ENCODE peak calls at places on chromosomes 7 and 10, in five cellular contexts. A is HepG2, O is GM12878, F is K562, E is H1. C is an unnamed sample.

GRCh38 chr7:47617131-47617530 is 35.2 kb upstream of the TNS3 start:
- DNase-seq in A (no peak), O (no peak), F (no peak), E (no peak), C (no peak)

GRCh38 chr10:60388709-60389241 is 900 bp downstream of the ANK3 start:
- DNase-seq in A (no peak), O (no peak), F (no peak), E (no peak), C (no peak)

GRCh38 chr10:18601321-18601720 is 50.1 kb downstream of the NSUN6 start:
- DNase-seq in A (no peak), O (no peak), F (no peak), E (no peak), C (no peak)

GRCh38 chr10:11642558-11642957 is 31.1 kb upstream of the USP6NL start:
- DNase-seq in A (no peak), O (no peak), F (no peak), E (no peak), C (no peak)

GRCh38 chr7:88040694-88041093 is 106.6 kb downstream of the ADAM22 start:
- DNase-seq in A (no peak), O (no peak), F (no peak), E (no peak), C (peak; percentile 10)

GRCh38 chr10:131689486-131689885 is 211.3 kb upstream of the PPP2R2D start:
- DNase-seq in A (no peak), O (no peak), F (no peak), E (no peak), C (no peak)

GRCh38 chr7:23696916-23697441 is 13.0 kb upstream of the STK31 start:
- DNase-seq in A (peak; percentile 58), O (no peak), F (peak; percentile 78), E (peak; percentile 67), C (peak; percentile 61)

GRCh38 chr7:130721486-130722277 is 12.3 kb downstream of the KLF14 start:
- DNase-seq in A (peak; percentile 49), O (no peak), F (peak; percentile 77), E (no peak), C (peak; percentile 80)

GRCh38 chr7:90603346-90603745 is 7.2 kb downstream of the CDK14 start:
- DNase-seq in A (no peak), O (no peak), F (no peak), E (no peak), C (no peak)

GRCh38 chr7:49630513-49630912 is 142.9 kb upstream of the VWC2 start:
- DNase-seq in A (no peak), O (no peak), F (no peak), E (no peak), C (no peak)

GRCh38 chr7:40865441-40866233 is 730.8 kb downstream of the SUGCT start:
- DNase-seq in A (no peak), O (no peak), F (no peak), E (no peak), C (no peak)

GRCh38 chr10:24310104-24310503 is 101.2 kb downstream of the KIAA1217 start:
- DNase-seq in A (no peak), O (no peak), F (no peak), E (no peak), C (no peak)

GRCh38 chr7:35253680-35254495 is at the start of gene TBX20:
- DNase-seq in A (no peak), O (no peak), F (no peak), E (no peak), C (peak; percentile 98)

GRCh38 chr7:50588937-50589336 is 23.7 kb upstream of the DDC start:
- DNase-seq in A (no peak), O (no peak), F (peak; percentile 29), E (no peak), C (no peak)

GRCh38 chr7:21969822-21970221 is 24.1 kb upstream of the CDCA7L start:
- DNase-seq in A (no peak), O (no peak), F (no peak), E (no peak), C (no peak)

GRCh38 chr7:81430150-81430549 is 339.7 kb downstream of the HGF start:
- DNase-seq in A (no peak), O (no peak), F (no peak), E (no peak), C (no peak)

GRCh38 chr10:44293842-44294241 is 91.1 kb downstream of the CXCL12 start:
- DNase-seq in A (peak; percentile 9), O (no peak), F (no peak), E (no peak), C (no peak)
- TF ChIP-seq EP300 in A (no peak), O (no peak), F (no peak), E (no peak), C (no peak)

DNA sequence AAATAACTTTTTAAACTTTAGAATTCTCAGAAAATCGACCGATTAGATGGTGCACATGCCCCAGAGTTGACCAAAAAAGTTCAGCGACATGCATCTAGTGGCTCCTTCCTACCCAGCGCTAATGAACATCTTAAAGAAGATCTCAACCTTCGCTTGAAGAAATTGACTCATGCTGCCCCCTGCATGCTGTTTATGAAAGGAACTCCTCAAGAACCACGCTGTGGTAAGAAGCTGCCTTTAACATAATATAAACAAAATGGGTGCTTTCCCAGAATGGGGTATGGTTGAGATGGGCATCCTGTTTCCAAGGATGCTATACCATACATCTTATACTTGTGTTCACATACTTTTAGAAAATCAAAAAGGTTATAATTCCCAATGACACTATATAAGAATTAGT is 24.6 kb downstream of the GLRX3 start:
- DNase-seq in A (no peak), O (no peak), F (no peak), E (no peak), C (no peak)
- TF ChIP-seq TAF1 in A (no peak), O (no peak), F (no peak), E (no peak), C (no peak)

GRCh38 chr10:1187855-1188555 is 131.8 kb downstream of the WDR37 start:
- DNase-seq in A (no peak), O (no peak), F (no peak), E (no peak), C (no peak)
- TF ChIP-seq EP300 in A (no peak), O (no peak), F (no peak), E (no peak), C (no peak)

GRCh38 chr10:123939591-123939990 is 48.0 kb upstream of the CPXM2 start:
- DNase-seq in A (no peak), O (no peak), F (no peak), E (no peak), C (no peak)

GRCh38 chr10:123930340-123931001 is 38.9 kb upstream of the CPXM2 start:
- DNase-seq in A (no peak), O (no peak), F (no peak), E (no peak), C (no peak)

GRCh38 chr10:123936426-123936825 is 44.8 kb upstream of the CPXM2 start:
- DNase-seq in A (no peak), O (no peak), F (no peak), E (no peak), C (no peak)

GRCh38 chr10:123935680-123936079 is 44.1 kb upstream of the CPXM2 start:
- DNase-seq in A (no peak), O (no peak), F (no peak), E (no peak), C (no peak)

GRCh38 chr10:123934846-123935245 is 43.2 kb upstream of the CPXM2 start:
- DNase-seq in A (no peak), O (no peak), F (no peak), E (no peak), C (no peak)
- TF ChIP-seq TAF1 in A (no peak), O (no peak), F (no peak), E (no peak), C (no peak)

GRCh38 chr7:100908512-100908911 is 12.8 kb upstream of the ACHE start:
- DNase-seq in A (no peak), O (no peak), F (no peak), E (no peak), C (no peak)
- TF ChIP-seq EP300 in A (no peak), O (no peak), F (no peak), E (no peak), C (no peak)

C was measured in SK-N-SH.